ENCODE peak calls at places on chromosomes 11 and 22, in four cellular contexts. T is SK-N-SH, L is HepG2, Q is GM12878. R is an unnamed sample.
A peak's percentile ranks its signal among the peaks of the same experiment; 100 is the strongest.

GRCh38 chr22:36395922-36396321 is 8.2 kb upstream of the MYH9 start:
- DNase-seq in T (peak; percentile 52), L (peak; percentile 34), Q (no peak), R (peak; percentile 65)

GRCh38 chr11:114304969-114305368 is 8.8 kb downstream of the NNMT start:
- DNase-seq in T (no peak), L (no peak), Q (no peak), R (no peak)

GRCh38 chr11:126189109-126189929 is 22.1 kb downstream of the RPUSD4 start:
- DNase-seq in T (no peak), L (peak; percentile 94), Q (peak; percentile 52), R (no peak)

GRCh38 chr11:33055361-33055760 is 16.0 kb downstream of the TCP11L1 start:
- DNase-seq in T (peak; percentile 53), L (no peak), Q (no peak), R (no peak)

GRCh38 chr11:297666-298405 is 1.5 kb downstream of the IFITM5 start:
- DNase-seq in T (no peak), L (peak; percentile 24), Q (no peak), R (no peak)

GRCh38 chr11:19241260-19242183 is 777 bp upstream of the E2F8 start:
- DNase-seq in T (peak; percentile 89), L (no peak), Q (no peak), R (peak; percentile 16)

GRCh38 chr22:29112102-29112501 is 39.3 kb downstream of the KREMEN1 start:
- DNase-seq in T (no peak), L (no peak), Q (no peak), R (no peak)

GRCh38 chr22:26846645-26847044 is 189.3 kb downstream of the MIAT start:
- DNase-seq in T (no peak), L (no peak), Q (no peak), R (no peak)

GRCh38 chr22:45212306-45212709 is 28.4 kb downstream of the KIAA0930 start:
- DNase-seq in T (peak; percentile 75), L (no peak), Q (no peak), R (peak; percentile 55)

DNA sequence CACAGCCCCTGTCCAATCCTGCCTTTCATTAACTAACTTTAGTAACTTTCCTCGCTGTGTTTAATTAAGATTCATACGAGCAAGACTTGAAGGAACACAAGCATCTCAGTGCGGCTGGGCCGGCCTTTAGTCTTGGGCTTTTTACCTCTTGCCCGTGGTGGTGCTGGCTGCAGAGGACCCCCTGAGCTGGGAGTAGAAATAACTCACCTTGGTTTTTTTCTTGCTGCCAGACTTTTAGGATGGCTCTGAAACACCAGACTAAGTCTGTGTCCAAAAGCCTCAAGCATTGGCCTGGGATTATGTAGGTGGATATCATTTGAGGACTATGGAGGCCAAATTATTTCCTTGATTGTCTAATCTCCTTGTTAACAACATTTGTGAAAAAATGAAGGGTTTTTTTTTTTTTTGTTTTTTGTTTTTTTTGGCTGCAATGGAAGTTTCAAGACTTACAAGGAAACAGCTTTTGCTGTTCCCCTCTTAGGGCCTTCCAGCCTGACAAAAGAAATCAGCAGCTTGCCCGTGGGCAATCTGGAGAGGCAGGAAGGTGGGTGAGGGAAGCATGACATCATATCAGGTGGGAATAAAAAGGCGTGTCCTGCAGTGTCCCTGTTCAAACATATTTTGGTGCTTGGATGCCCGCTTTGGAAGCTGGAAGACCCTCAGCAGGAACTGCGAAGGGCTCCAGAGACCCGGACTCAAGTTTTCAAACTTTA is 44.0 kb downstream of the SMIM38 start:
- DNase-seq in T (no peak), L (no peak), Q (no peak), R (no peak)
- H3K4me3 ChIP-seq in T (no peak overlapping the region), L (no peak overlapping the region), Q (no peak overlapping the region), R (no peak overlapping the region)

DNA sequence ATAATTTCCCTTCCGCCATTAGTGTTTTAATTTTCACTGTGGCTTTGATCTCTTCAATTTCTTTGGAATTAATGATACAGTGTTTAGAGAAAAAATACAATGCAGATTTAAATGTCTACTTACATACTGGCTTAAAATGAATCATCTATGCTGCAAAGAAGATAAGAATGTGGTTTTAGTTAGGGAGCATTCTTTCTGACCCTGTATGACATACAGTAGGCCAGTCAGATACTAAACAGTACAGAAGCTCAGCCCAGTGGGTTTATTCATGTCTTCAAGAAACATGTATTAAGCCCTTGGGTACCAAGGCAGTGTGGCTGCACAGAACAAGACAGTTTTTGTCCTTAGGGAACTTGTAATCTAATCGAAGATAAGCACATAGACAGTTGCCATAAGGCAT is 268.8 kb downstream of the DDX10 start:
- DNase-seq in T (no peak), L (no peak), Q (no peak), R (no peak)
- TF ChIP-seq PBX3 in T (peak; percentile 65), L (no peak), Q (no peak), R (no peak)

DNA sequence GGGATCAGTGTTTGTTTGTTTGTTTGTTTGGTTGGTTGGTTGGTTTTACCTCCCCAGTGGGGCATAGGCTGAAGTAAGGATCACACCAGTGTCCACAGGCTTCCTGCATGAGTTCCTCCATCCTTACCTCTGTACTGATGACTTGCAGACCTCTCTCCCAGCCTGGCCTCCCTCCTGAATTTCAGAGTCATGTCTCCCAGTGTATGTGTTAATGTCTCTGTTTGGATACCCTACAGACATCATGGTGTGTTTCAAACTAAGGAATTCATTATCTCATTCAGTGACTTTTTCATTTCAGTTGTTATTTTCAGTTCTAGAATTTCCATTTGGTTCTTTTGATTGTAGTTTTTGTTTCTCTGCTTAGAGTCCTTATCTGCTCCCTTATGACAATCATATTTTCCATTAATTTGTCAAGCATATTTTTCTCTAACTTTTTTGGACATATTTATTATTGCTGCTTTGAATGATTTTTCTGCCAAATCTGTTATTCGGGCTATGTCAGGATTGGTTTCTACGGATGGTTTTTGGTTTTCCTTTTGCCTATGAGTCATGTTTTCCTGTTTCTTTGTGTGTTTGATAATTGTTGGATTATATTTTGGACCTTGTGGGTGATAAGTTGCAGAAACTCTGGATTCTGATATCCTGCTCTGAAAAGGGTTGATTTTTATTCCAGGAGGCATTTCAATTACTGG is 23.6 kb downstream of the MYEOV start:
- DNase-seq in T (no peak), L (no peak), Q (no peak), R (no peak)
- H3K4me3 ChIP-seq in T (no peak overlapping the region), L (no peak overlapping the region), Q (no peak overlapping the region), R (no peak overlapping the region)

GRCh38 chr11:43129329-43129728 is 182.5 kb upstream of the API5 start:
- DNase-seq in T (no peak), L (no peak), Q (no peak), R (no peak)
- TF ChIP-seq PBX3 in T (no peak), L (no peak), Q (no peak), R (no peak)

GRCh38 chr22:23153994-23154393 is 8.7 kb downstream of the RAB36 start:
- DNase-seq in T (no peak), L (no peak), Q (no peak), R (no peak)
- H3K4me3 ChIP-seq in T (no peak overlapping the region), L (no peak overlapping the region), Q (no peak overlapping the region), R (no peak overlapping the region)

GRCh38 chr22:50537765-50538164 is 7.9 kb upstream of the KLHDC7B start:
- DNase-seq in T (peak; percentile 13), L (no peak), Q (no peak), R (no peak)
- TF ChIP-seq PBX3 in T (no peak), L (no peak), Q (no peak), R (no peak)

GRCh38 chr11:2140411-2141400 is 1.5 kb upstream of the IGF2 start:
- DNase-seq in T (no peak), L (no peak), Q (no peak), R (no peak)

GRCh38 chr11:2138075-2138435 is 1.1 kb downstream of the IGF2 start:
- DNase-seq in T (peak; percentile 64), L (no peak), Q (no peak), R (no peak)

GRCh38 chr11:2138436-2139117 is 612 bp downstream of the IGF2 start:
- DNase-seq in T (no peak), L (no peak), Q (no peak), R (no peak)

GRCh38 chr11:2139691-2140337 is 625 bp upstream of the IGF2 start:
- DNase-seq in T (no peak), L (peak; percentile 29), Q (no peak), R (no peak)

GRCh38 chr11:2139118-2139490 is at the start of gene IGF2:
- DNase-seq in T (peak; percentile 84), L (peak; percentile 43), Q (no peak), R (no peak)
- H3K4me3 ChIP-seq in T (peak within 1 kb of the TSS; percentile 41), L (peak within 1 kb of the TSS; percentile 80), Q (no peak within 1 kb of the TSS), R (peak within 1 kb of the TSS; percentile 52)

GRCh38 chr22:38142606-38143005 is 32.1 kb upstream of the BAIAP2L2 start:
- DNase-seq in T (no peak), L (no peak), Q (no peak), R (no peak)

GRCh38 chr22:38138961-38139360 is 28.5 kb upstream of the BAIAP2L2 start:
- DNase-seq in T (no peak), L (no peak), Q (no peak), R (no peak)

GRCh38 chr22:38141574-38141973 is 31.1 kb upstream of the BAIAP2L2 start:
- DNase-seq in T (no peak), L (no peak), Q (no peak), R (no peak)

GRCh38 chr22:38137876-38138687 is 27.6 kb upstream of the BAIAP2L2 start:
- DNase-seq in T (no peak), L (no peak), Q (no peak), R (no peak)

DNA sequence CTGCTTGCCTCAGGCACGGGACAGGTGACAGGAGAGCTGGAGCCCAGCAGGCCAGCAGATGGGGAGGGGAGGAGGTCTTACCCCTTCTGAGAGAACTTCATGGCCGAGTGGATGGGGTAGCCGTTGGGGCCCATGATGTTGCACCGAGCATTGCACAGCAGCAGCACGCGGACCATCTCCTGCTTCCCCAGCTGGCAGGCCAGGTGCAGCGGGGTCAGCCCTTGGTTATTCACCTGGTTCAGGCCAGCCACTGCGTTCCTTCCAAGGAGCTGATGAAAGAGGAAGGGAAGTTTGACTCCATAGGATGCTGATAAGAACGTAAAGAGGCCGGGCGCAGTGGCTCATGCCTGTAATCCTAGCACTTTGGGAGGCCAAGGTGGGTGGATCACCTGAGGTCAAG is 29.4 kb upstream of the BAIAP2L2 start:
- DNase-seq in T (no peak), L (no peak), Q (no peak), R (no peak)
- TF ChIP-seq PBX3 in T (no peak), L (no peak), Q (no peak), R (no peak)

DNA sequence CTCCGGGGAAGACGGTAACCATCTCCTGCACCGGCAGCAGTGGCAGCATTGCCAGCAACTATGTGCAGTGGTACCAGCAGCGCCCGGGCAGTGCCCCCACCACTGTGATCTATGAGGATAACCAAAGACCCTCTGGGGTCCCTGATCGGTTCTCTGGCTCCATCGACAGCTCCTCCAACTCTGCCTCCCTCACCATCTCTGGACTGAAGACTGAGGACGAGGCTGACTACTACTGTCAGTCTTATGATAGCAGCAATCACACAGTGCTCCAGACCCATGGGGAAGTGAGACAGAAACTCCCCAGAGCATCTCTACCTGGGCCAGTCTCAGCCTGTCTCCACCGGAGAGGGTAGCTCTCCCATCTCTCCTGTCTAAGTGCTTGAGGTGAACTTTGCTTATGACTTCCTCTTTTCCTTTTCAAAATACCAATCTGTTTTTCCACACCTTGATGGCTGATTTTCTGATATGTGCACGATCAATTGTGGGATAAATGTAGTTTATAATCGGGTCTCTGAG is 48.5 kb upstream of the VPREB1 start:
- DNase-seq in T (no peak), L (no peak), Q (no peak), R (no peak)
- H3K4me3 ChIP-seq in T (no peak overlapping the region), L (no peak overlapping the region), Q (peak overlapping the region; percentile 62), R (no peak overlapping the region)